ENCODE peak calls at places on chromosomes 7 and 10, in eight cellular contexts. Q, R, L, W, M, D, F and U are unnamed samples.
A peak's percentile ranks its signal among the peaks of the same experiment; 100 is the strongest.

GRCh38 chr7:46654546-46655443 is 733.7 kb upstream of the IGFBP3 start:
- DNase-seq in R (peak; percentile 25), F (no peak), W (no peak), L (no peak), M (no peak), Q (no peak), D (no peak), U (peak; percentile 15)

GRCh38 chr7:113161050-113161449 is 42.7 kb upstream of the SMIM30 start:
- DNase-seq in W (no peak), Q (no peak), R (no peak), L (no peak), M (no peak), D (no peak), F (no peak), U (no peak)

GRCh38 chr7:90740364-90740763 is 144.2 kb downstream of the CDK14 start:
- DNase-seq in R (no peak), W (no peak), L (no peak), D (no peak), M (no peak), Q (no peak), F (no peak), U (no peak)

GRCh38 chr10:3217301-3217700 is 44.7 kb upstream of the PITRM1 start:
- DNase-seq in Q (peak; percentile 71), F (no peak), D (no peak), M (no peak), R (peak; percentile 91), L (no peak), W (no peak), U (peak; percentile 94)

GRCh38 chr7:71193099-71193810 is 61.3 kb downstream of the GALNT17 start:
- DNase-seq in Q (no peak), R (no peak), W (no peak), M (no peak), F (no peak), L (no peak), D (no peak), U (no peak)

GRCh38 chr7:156827587-156828203 is 65.3 kb downstream of the LMBR1 start:
- DNase-seq in D (peak; percentile 44), M (peak; percentile 18), F (no peak), W (no peak), L (no peak), Q (peak; percentile 33), R (peak; percentile 46), U (peak; percentile 36)

GRCh38 chr7:151264615-151265014 is 16.1 kb upstream of the SMARCD3 start:
- DNase-seq in Q (no peak), D (no peak), F (no peak), M (no peak), L (no peak), W (no peak), R (no peak), U (no peak)

GRCh38 chr7:86814980-86815379 is 171.3 kb downstream of the GRM3 start:
- DNase-seq in Q (peak; percentile 5), M (peak; percentile 48), F (peak; percentile 19), L (no peak), D (peak; percentile 71), R (no peak), W (no peak), U (peak; percentile 3)

GRCh38 chr10:72742077-72742476 is 50.1 kb downstream of the MCU start:
- DNase-seq in M (no peak), D (no peak), W (no peak), R (no peak), F (no peak), Q (no peak), L (no peak), U (no peak)

GRCh38 chr7:97004931-97005763 is at the start of gene DLX6:
- DNase-seq in D (peak; percentile 95), L (no peak), F (peak; percentile 83), M (peak; percentile 37), W (no peak), R (peak; percentile 14), Q (no peak), U (peak; percentile 16)

GRCh38 chr10:24850726-24851300 is 101.6 kb downstream of the PRTFDC1 start:
- DNase-seq in R (no peak), F (no peak), W (no peak), D (no peak), M (no peak), L (no peak), Q (peak; percentile 57), U (no peak)

GRCh38 chr10:24851595-24851994 is 100.8 kb downstream of the PRTFDC1 start:
- DNase-seq in D (no peak), Q (peak; percentile 87), F (no peak), M (no peak), R (peak; percentile 54), W (no peak), L (no peak), U (peak; percentile 26)

GRCh38 chr10:24849051-24849450 is 103.4 kb downstream of the PRTFDC1 start:
- DNase-seq in D (no peak), L (no peak), M (no peak), Q (no peak), F (no peak), R (no peak), W (no peak), U (no peak)

GRCh38 chr10:24848169-24848688 is 104.2 kb downstream of the PRTFDC1 start:
- DNase-seq in Q (peak; percentile 44), W (no peak), R (peak; percentile 61), F (no peak), D (no peak), M (no peak), L (no peak), U (no peak)

DNA sequence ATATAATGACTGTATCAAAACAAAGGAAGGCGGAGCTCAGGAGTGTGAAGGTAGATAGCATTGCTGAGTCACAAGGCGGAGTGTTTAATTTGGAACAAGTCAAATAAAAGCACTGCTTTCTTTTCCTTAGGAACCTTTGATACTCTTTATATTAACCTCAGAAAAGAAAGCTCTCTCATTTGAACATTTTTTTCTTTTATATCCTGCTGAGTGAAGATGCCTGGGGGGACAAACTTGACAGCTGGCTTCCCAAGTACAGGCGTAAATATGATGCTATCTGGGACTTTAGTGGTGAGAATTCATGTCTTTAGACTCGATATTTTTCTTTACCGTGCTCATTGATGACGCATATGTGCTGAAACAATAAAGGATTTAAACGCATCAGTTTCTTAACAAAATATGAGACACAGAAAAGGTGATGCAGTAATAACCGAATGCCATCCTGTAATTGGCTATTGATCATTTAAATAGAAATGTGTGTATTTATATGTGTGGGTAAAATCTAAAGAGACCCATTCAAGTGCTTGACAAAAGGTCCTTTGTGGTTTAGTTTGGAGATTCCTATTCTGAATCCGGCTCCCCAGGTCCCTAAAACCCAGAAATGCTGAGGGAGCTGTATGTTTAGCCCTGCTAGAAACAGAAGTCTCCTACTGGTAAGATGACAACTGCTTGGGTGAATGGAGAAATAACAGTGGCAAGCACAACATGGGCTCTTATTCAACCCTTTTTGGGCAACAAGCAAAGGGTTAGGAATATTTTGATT is 102.7 kb downstream of the PRTFDC1 start:
- DNase-seq in R (no peak), M (no peak), W (no peak), D (peak; percentile 38), F (no peak), Q (peak; percentile 77), L (no peak), U (no peak)
- H3K4me3 ChIP-seq in R (no peak overlapping the region), M (no peak overlapping the region), W (no peak overlapping the region), D (no peak overlapping the region), F (no peak overlapping the region), Q (no peak overlapping the region), L (no peak overlapping the region), U (no peak overlapping the region)

GRCh38 chr10:51075802-51076201 is 1.5 kb downstream of the PRKG1 start:
- DNase-seq in M (no peak), Q (no peak), W (no peak), R (no peak), L (no peak), D (no peak), F (no peak), U (no peak)
- H3K4me3 ChIP-seq in M (no peak overlapping the region), Q (no peak overlapping the region), W (peak overlapping the region; percentile 71), R (no peak overlapping the region), L (no peak overlapping the region), D (peak overlapping the region; percentile 73), F (peak overlapping the region; percentile 7), U (peak overlapping the region; percentile 81)

GRCh38 chr10:128739937-128740336 is 613.7 kb upstream of the MKI67 start:
- DNase-seq in F (no peak), D (no peak), M (no peak), W (no peak), L (no peak), Q (no peak), R (no peak), U (no peak)

GRCh38 chr10:128734734-128735133 is 608.5 kb upstream of the MKI67 start:
- DNase-seq in D (no peak), L (no peak), F (no peak), R (no peak), W (no peak), M (no peak), Q (no peak), U (no peak)

GRCh38 chr10:128730922-128731321 is 604.7 kb upstream of the MKI67 start:
- DNase-seq in L (no peak), W (no peak), D (no peak), F (no peak), R (no peak), M (no peak), Q (no peak), U (no peak)

GRCh38 chr10:128734161-128734560 is 607.9 kb upstream of the MKI67 start:
- DNase-seq in L (no peak), D (no peak), Q (no peak), R (no peak), F (no peak), M (no peak), W (no peak), U (no peak)

DNA sequence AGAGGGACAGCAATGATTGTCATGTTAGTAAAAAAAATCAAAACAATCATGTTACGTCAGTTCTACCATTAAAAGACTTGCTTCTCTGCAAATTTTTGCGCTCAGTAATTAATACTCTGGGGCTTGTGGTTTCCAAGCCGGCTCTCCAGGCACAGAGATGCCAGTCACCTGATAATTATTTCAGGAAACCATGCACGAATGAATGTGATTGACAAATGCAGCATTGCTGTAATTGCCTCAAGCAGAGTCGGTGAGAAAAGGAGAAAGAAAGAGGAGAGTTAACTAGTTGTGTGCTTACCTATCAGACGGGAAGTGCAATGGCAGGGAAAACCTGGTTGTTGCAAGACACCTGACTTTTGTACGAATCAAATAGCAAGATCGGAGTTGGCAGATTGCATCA is 609.8 kb upstream of the MKI67 start:
- DNase-seq in L (no peak), W (no peak), F (no peak), M (no peak), R (no peak), D (no peak), Q (no peak), U (no peak)
- H3K4me3 ChIP-seq in L (no peak overlapping the region), W (no peak overlapping the region), F (no peak overlapping the region), M (no peak overlapping the region), R (no peak overlapping the region), D (no peak overlapping the region), Q (no peak overlapping the region), U (no peak overlapping the region)

GRCh38 chr7:45359250-45359649 is 201.7 kb downstream of the RAMP3 start:
- DNase-seq in R (no peak), W (no peak), F (no peak), M (no peak), D (no peak), L (no peak), Q (no peak), U (no peak)

GRCh38 chr7:45358277-45358676 is 200.7 kb downstream of the RAMP3 start:
- DNase-seq in Q (no peak), F (no peak), R (no peak), L (no peak), W (no peak), M (no peak), D (no peak), U (no peak)

GRCh38 chr7:45363669-45364068 is 206.1 kb downstream of the RAMP3 start:
- DNase-seq in Q (no peak), F (no peak), D (no peak), W (no peak), L (no peak), R (no peak), M (no peak), U (no peak)

GRCh38 chr7:45359781-45360180 is 202.2 kb downstream of the RAMP3 start:
- DNase-seq in R (no peak), Q (no peak), L (no peak), F (no peak), M (no peak), W (no peak), D (no peak), U (no peak)
- H3K4me3 ChIP-seq in R (no peak overlapping the region), Q (no peak overlapping the region), L (no peak overlapping the region), F (no peak overlapping the region), M (no peak overlapping the region), W (no peak overlapping the region), D (no peak overlapping the region), U (no peak overlapping the region)